ENCODE peak calls at places on chromosomes 12 and 14, in seven cellular contexts. K is head of caudate nucleus; Y is CD4-positive, CD25-positive, alpha-beta regulatory T cell; U is stimulated activated CD4-positive, alpha-beta T cell treated with anti-CD3 and anti-CD28 coated beads, Interleukin-1b, Interleukin-23, amount 100 ng/mL, for 24 hours; X is Ammon's horn; A is dermis microvascular lymphatic vessel endothelial cell; C is choroid plexus epithelial cell. W is an unnamed sample.

GRCh38 chr12:90091809-90092208 is 383.2 kb upstream of the ATP2B1 start:
- DNase-seq in C (no peak), K (no peak), Y (peak), X (no peak), A (no peak), U (no peak), W (no peak)

GRCh38 chr12:6226002-6226700 is 26.0 kb downstream of the CD9 start:
- DNase-seq in X (peak), Y (no peak), U (no peak), A (peak), C (peak), K (peak), W (no peak)

GRCh38 chr12:4275869-4276253 is 2.3 kb downstream of the CCND2 start:
- DNase-seq in X (no peak), U (no peak), K (no peak), C (no peak), Y (no peak), A (no peak), W (no peak)

GRCh38 chr12:271165-271564 is 8.5 kb upstream of the SLC6A13 start:
- DNase-seq in X (peak), Y (no peak), C (no peak), A (no peak), K (no peak), U (no peak), W (no peak)

GRCh38 chr12:68568878-68569569 is 41.7 kb upstream of the RAP1B start:
- DNase-seq in K (no peak), U (no peak), A (no peak), X (no peak), C (no peak), Y (no peak), W (no peak)

GRCh38 chr12:1972856-1973317 is 31.4 kb downstream of the DCP1B start:
- DNase-seq in A (no peak), C (peak), X (peak), Y (no peak), K (peak), U (no peak), W (no peak)

GRCh38 chr14:68685419-68686211 is 107.3 kb downstream of the ZFP36L1 start:
- DNase-seq in Y (peak), X (no peak), U (peak), K (no peak), C (peak), A (no peak), W (no peak)

GRCh38 chr14:95679995-95680735 is 6.1 kb upstream of the TCL1B start:
- DNase-seq in U (no peak), X (no peak), Y (no peak), C (no peak), A (no peak), K (no peak), W (no peak)

GRCh38 chr12:105935981-105936380 is 202.8 kb downstream of the NUAK1 start:
- DNase-seq in Y (no peak), U (no peak), A (no peak), C (peak), K (no peak), X (no peak), W (no peak)

GRCh38 chr14:28772613-28773012 is 6.0 kb downstream of the FOXG1 start:
- DNase-seq in U (no peak), X (no peak), K (peak), C (no peak), Y (no peak), A (no peak), W (no peak)

GRCh38 chr14:52262600-52262999 is 4.9 kb upstream of the PTGDR start:
- DNase-seq in X (no peak), U (no peak), K (no peak), C (no peak), Y (no peak), A (no peak), W (no peak)

GRCh38 chr14:50714452-50715073 is 46.5 kb upstream of the SAV1 start:
- DNase-seq in U (no peak), X (peak), A (peak), C (peak), Y (peak), K (no peak), W (no peak)

GRCh38 chr14:101899263-101899662 is 65.1 kb upstream of the DYNC1H1 start:
- DNase-seq in U (no peak), A (no peak), Y (no peak), C (no peak), K (peak), X (peak), W (no peak)

GRCh38 chr12:122449317-122449716 is 26.8 kb upstream of the CLIP1 start:
- DNase-seq in X (no peak), Y (no peak), A (peak), C (peak), U (no peak), K (no peak), W (peak)

GRCh38 chr12:130509454-130509853 is 171.8 kb downstream of the PIWIL1 start:
- DNase-seq in X (no peak), K (no peak), A (no peak), Y (no peak), U (no peak), C (no peak), W (no peak)

GRCh38 chr14:66056926-66057552 is 429.1 kb upstream of the CCDC196 start:
- DNase-seq in Y (no peak), K (no peak), A (no peak), X (no peak), U (no peak), C (no peak), W (no peak)

GRCh38 chr12:99386907-99387306 is 260.6 kb upstream of the GARIN6 start:
- DNase-seq in Y (no peak), K (no peak), C (peak), U (no peak), A (no peak), X (no peak), W (peak)

GRCh38 chr14:103556976-103557758 is 5.3 kb downstream of the BAG5 start:
- DNase-seq in A (no peak), Y (no peak), X (no peak), U (no peak), C (no peak), K (no peak), W (no peak)

GRCh38 chr12:31301311-31301710 is 24.6 kb downstream of the SINHCAF start:
- DNase-seq in K (no peak), U (no peak), Y (no peak), A (no peak), C (no peak), X (no peak), W (no peak)

GRCh38 chr12:124302807-124303578 is 8.1 kb downstream of the RFLNA start:
- DNase-seq in C (no peak), X (no peak), U (no peak), Y (no peak), A (no peak), K (no peak), W (no peak)

GRCh38 chr12:42473130-42473529 is 116.4 kb downstream of the PRICKLE1 start:
- DNase-seq in Y (no peak), A (no peak), K (no peak), U (no peak), X (no peak), C (peak), W (no peak)

GRCh38 chr12:49643961-49644619 is 20.7 kb downstream of the PRPF40B start:
- DNase-seq in C (no peak), U (no peak), Y (no peak), A (no peak), K (no peak), X (no peak), W (no peak)

GRCh38 chr14:91509083-91509877 is 830 bp downstream of the PPP4R3A start:
- DNase-seq in K (peak), A (no peak), C (peak), Y (peak), U (peak), X (peak), W (no peak)

GRCh38 chr14:101781240-101782061 is 19.9 kb downstream of the PPP2R5C start:
- DNase-seq in C (no peak), Y (peak), A (no peak), K (no peak), X (no peak), U (peak), W (no peak)

GRCh38 chr14:66009104-66009503 is 477.1 kb upstream of the CCDC196 start:
- DNase-seq in A (no peak), X (no peak), C (peak), Y (no peak), U (no peak), K (no peak), W (peak)

GRCh38 chr14:51691176-51691575 is 39.5 kb downstream of the FRMD6 start:
- DNase-seq in A (no peak), Y (no peak), K (no peak), U (no peak), X (no peak), C (no peak), W (no peak)

GRCh38 chr12:98741615-98742265 is 96.7 kb downstream of the APAF1 start:
- DNase-seq in X (no peak), C (no peak), K (no peak), U (no peak), Y (peak), A (no peak), W (no peak)